ENCODE peak calls at places on chromosomes 2 and 18, in eight cellular contexts. V is neural progenitor cell, P is GM23248, L is hepatocyte, C is HCT116, X is fibroblast of lung, O is K562, F is MM.1S. M is an unnamed sample.

GRCh38 chr2:189273734-189274133 is 94.2 kb upstream of the COL5A2 start:
- DNase-seq in V (no peak), P (no peak), L (no peak), C (no peak), X (no peak), O (no peak), F (no peak), M (no peak)

GRCh38 chr2:63888490-63889402 is 47.0 kb downstream of the UGP2 start:
- DNase-seq in V (peak; percentile 74), P (peak; percentile 61), L (peak; percentile 61), C (peak; percentile 29), X (peak; percentile 46), O (peak; percentile 31), F (peak; percentile 59), M (peak; percentile 65)

GRCh38 chr2:28310107-28310506 is 82.6 kb upstream of the FOSL2 start:
- DNase-seq in V (no peak), P (no peak), L (no peak), C (no peak), X (no peak), O (no peak), F (no peak), M (no peak)

GRCh38 chr2:237922641-237923361 is 44.0 kb upstream of the UBE2F start:
- DNase-seq in V (no peak), P (no peak), L (peak; percentile 72), C (peak; percentile 49), X (no peak), O (no peak), F (no peak), M (no peak)

GRCh38 chr2:159801925-159802324 is 3.9 kb upstream of the CD302 start:
- DNase-seq in V (no peak), P (no peak), L (no peak), C (no peak), X (no peak), O (no peak), F (no peak), M (no peak)

GRCh38 chr18:51196116-51196810 is 1.2 kb downstream of the MEX3C start:
- DNase-seq in V (peak; percentile 21), P (peak; percentile 69), L (peak; percentile 46), C (no peak), X (peak; percentile 39), O (peak; percentile 8), F (peak; percentile 35), M (no peak)

GRCh38 chr2:30934071-30934470 is 126.8 kb upstream of the CAPN13 start:
- DNase-seq in V (no peak), P (peak; percentile 4), L (no peak), C (no peak), X (no peak), O (no peak), F (no peak), M (no peak)

GRCh38 chr2:129906861-129907235 is 72.6 kb upstream of the RAB6C start:
- DNase-seq in V (no peak), P (no peak), L (no peak), C (no peak), X (no peak), O (no peak), F (no peak), M (no peak)

GRCh38 chr2:71671203-71671602 is 217.8 kb downstream of the DYSF start:
- DNase-seq in V (no peak), P (no peak), L (no peak), C (no peak), X (no peak), O (no peak), F (no peak), M (no peak)

GRCh38 chr2:28613181-28613580 is 117.3 kb downstream of the PLB1 start:
- DNase-seq in V (no peak), P (no peak), L (no peak), C (no peak), X (no peak), O (no peak), F (no peak), M (no peak)

GRCh38 chr2:71456617-71457016 is 3.3 kb downstream of the DYSF start:
- DNase-seq in V (no peak), P (no peak), L (no peak), C (no peak), X (no peak), O (no peak), F (no peak), M (peak; percentile 46)

GRCh38 chr18:48534364-48534763 is 4.5 kb upstream of the CTIF start:
- DNase-seq in V (no peak), P (peak; percentile 59), L (no peak), C (no peak), X (peak; percentile 77), O (no peak), F (no peak), M (no peak)

GRCh38 chr2:179057737-179058136 is 7.8 kb upstream of the CCDC141 start:
- DNase-seq in V (peak; percentile 69), P (no peak), L (no peak), C (no peak), X (no peak), O (no peak), F (no peak), M (no peak)

GRCh38 chr2:223751012-223751411 is 86.4 kb downstream of the AP1S3 start:
- DNase-seq in V (no peak), P (peak; percentile 16), L (no peak), C (no peak), X (no peak), O (no peak), F (no peak), M (no peak)

GRCh38 chr2:207291287-207292249 is 125.8 kb upstream of the KLF7 start:
- DNase-seq in V (no peak), P (no peak), L (no peak), C (no peak), X (no peak), O (no peak), F (no peak), M (no peak)

GRCh38 chr2:207286106-207286505 is 120.4 kb upstream of the KLF7 start:
- DNase-seq in V (no peak), P (no peak), L (no peak), C (no peak), X (no peak), O (no peak), F (no peak), M (no peak)

GRCh38 chr2:207288628-207289027 is 122.9 kb upstream of the KLF7 start:
- DNase-seq in V (no peak), P (no peak), L (no peak), C (no peak), X (no peak), O (no peak), F (no peak), M (no peak)

GRCh38 chr2:207290833-207291232 is 125.1 kb upstream of the KLF7 start:
- DNase-seq in V (no peak), P (no peak), L (no peak), C (no peak), X (no peak), O (no peak), F (no peak), M (no peak)

GRCh38 chr2:207289295-207290018 is 123.7 kb upstream of the KLF7 start:
- DNase-seq in V (no peak), P (peak; percentile 8), L (no peak), C (no peak), X (no peak), O (no peak), F (no peak), M (no peak)
- H4K20me1 ChIP-seq in V (no peaks in the 10 kb centered on the region), P (no peaks in the 10 kb centered on the region), L (no peaks in the 10 kb centered on the region), C (no peaks in the 10 kb centered on the region), X (no peaks in the 10 kb centered on the region), O (no peaks in the 10 kb centered on the region), F (no peaks in the 10 kb centered on the region), M (no peaks in the 10 kb centered on the region)

DNA sequence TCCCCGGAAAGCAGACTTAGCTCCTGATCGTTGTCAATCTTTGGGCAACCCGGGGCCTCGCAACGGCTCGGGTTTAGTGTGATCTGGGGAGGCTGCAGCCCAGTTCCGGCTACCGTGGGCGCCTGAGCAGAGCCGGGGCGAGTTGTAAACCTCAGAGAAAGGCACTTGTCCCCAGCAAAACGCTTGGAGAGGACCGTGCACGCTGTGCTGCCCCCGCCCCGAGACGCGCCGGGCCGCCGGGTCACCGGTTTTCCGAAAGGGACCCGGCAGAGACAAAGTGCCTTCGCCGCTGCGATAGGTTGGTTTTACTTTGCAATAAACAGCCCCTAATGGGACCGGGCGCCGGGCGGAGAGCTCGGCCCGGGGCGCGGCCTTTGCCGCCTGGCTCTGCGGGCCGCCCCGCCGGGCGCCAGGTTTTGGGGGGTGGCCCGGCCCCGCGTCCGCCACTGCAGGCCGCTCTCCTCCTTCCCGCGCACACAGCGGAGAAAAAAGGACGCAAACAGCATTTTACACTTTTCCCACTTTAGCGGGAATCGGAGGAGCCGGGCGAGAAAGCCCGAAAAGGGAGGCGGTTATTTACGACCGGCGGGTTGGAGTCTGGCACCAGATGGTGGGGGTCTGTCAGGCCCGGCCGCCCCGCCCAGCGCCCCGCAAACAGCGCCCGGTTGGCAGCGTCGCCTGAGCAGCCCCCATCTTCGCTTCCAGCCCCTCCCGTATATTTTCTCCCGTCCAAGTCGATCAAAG is 136.0 kb downstream of the INSIG2 start:
- DNase-seq in V (peak; percentile 70), P (peak; percentile 74), L (peak; percentile 21), C (no peak), X (peak; percentile 12), O (no peak), F (peak; percentile 58), M (peak; percentile 61)
- TF ChIP-seq EZH2 in V (peak; percentile 70), P (no peak), L (peak; percentile 96), C (no peak), X (peak; percentile 79), O (no peak), F (no peak), M (peak; percentile 36)

GRCh38 chr2:156800065-156800556 is 363.9 kb downstream of the GPD2 start:
- DNase-seq in V (peak; percentile 44), P (no peak), L (no peak), C (no peak), X (peak; percentile 5), O (no peak), F (no peak), M (peak; percentile 58)
- H3K4me2 ChIP-seq in V (peak overlapping the region; percentile 12), P (peak overlapping the region; percentile 28), L (peak overlapping the region; percentile 12), C (no peak overlapping the region), X (no peak overlapping the region), O (no peak overlapping the region), F (no peak overlapping the region), M (peak overlapping the region; percentile 45)

GRCh38 chr2:241263061-241263460 is 52.4 kb downstream of the HDLBP start:
- DNase-seq in V (no peak), P (no peak), L (no peak), C (no peak), X (no peak), O (no peak), F (no peak), M (no peak)

GRCh38 chr2:241268306-241268705 is 47.2 kb downstream of the HDLBP start:
- DNase-seq in V (no peak), P (no peak), L (no peak), C (no peak), X (no peak), O (no peak), F (no peak), M (no peak)

GRCh38 chr2:241268716-241269445 is 46.6 kb downstream of the HDLBP start:
- DNase-seq in V (no peak), P (peak; percentile 83), L (no peak), C (no peak), X (no peak), O (no peak), F (no peak), M (no peak)

GRCh38 chr2:241267249-241268067 is 48.0 kb downstream of the HDLBP start:
- DNase-seq in V (no peak), P (no peak), L (no peak), C (no peak), X (no peak), O (no peak), F (no peak), M (peak; percentile 21)

DNA sequence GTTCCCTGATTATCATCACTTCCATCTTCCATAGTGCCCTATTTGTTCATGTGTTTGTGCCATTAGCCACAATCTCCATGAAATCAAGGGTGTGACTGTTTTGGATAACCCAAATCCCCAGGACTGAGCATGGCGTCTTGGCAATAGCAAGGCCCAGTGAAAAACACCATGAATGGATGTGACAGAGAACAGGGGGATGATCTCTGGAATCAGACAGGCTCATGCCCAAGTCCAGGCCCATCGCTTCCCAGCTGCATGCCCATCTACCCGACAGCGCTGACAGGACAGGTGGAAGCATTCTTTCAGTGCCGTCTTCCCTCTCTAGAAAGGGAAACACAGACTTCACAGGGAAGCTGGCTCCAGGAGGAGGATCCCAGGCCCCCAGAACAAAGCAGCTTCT is 50.0 kb downstream of the HDLBP start:
- DNase-seq in V (peak; percentile 22), P (no peak), L (no peak), C (no peak), X (no peak), O (no peak), F (no peak), M (no peak)
- H4K20me1 ChIP-seq in V (peaks cover 58% of the 10 kb centered on the region), P (peaks cover 26% of the 10 kb centered on the region), L (peaks cover 86% of the 10 kb centered on the region), C (peaks cover 7% of the 10 kb centered on the region), X (peaks cover 6% of the 10 kb centered on the region), O (peaks cover 15% of the 10 kb centered on the region), F (no peaks in the 10 kb centered on the region), M (peaks cover 43% of the 10 kb centered on the region)